ENCODE peak calls at places on chromosome 7, in six cellular contexts. N, R, P, B, J and S are unnamed samples.

GRCh38 chr7:123571684-123572083 is 14.1 kb upstream of the NDUFA5 start:
- DNase-seq in N (no peak), R (no peak), P (no peak), B (peak), J (no peak), S (no peak)

GRCh38 chr7:158487546-158488224 is 99.9 kb downstream of the PTPRN2 start:
- DNase-seq in N (no peak), R (no peak), P (no peak), B (no peak), J (no peak), S (no peak)

GRCh38 chr7:3404490-3404889 is 103.4 kb downstream of the SDK1 start:
- DNase-seq in N (no peak), R (no peak), P (no peak), B (peak), J (no peak), S (no peak)

GRCh38 chr7:88233828-88234227 is 14.0 kb upstream of the SRI start:
- DNase-seq in N (no peak), R (no peak), P (no peak), B (no peak), J (peak), S (no peak)

GRCh38 chr7:21923663-21924062 is 22.0 kb downstream of the CDCA7L start:
- DNase-seq in N (no peak), R (no peak), P (no peak), B (peak), J (no peak), S (no peak)

GRCh38 chr7:75639893-75640600 is 98.7 kb downstream of the HIP1 start:
- DNase-seq in N (no peak), R (no peak), P (no peak), B (no peak), J (no peak), S (no peak)

GRCh38 chr7:129118976-129119375 is 25.5 kb upstream of the TSPAN33 start:
- DNase-seq in N (no peak), R (no peak), P (no peak), B (no peak), J (no peak), S (no peak)

GRCh38 chr7:16357921-16358320 is 63.4 kb downstream of the CRPPA start:
- DNase-seq in N (no peak), R (no peak), P (no peak), B (no peak), J (no peak), S (no peak)

GRCh38 chr7:49660170-49660783 is 113.2 kb upstream of the VWC2 start:
- DNase-seq in N (no peak), R (no peak), P (no peak), B (no peak), J (no peak), S (no peak)

GRCh38 chr7:63024446-63024845 is 974.2 kb upstream of the ZNF722 start:
- DNase-seq in N (no peak), R (no peak), P (no peak), B (no peak), J (no peak), S (peak)

GRCh38 chr7:140003913-140004382 is 58.8 kb downstream of the PARP12 start:
- DNase-seq in N (peak), R (peak), P (no peak), B (peak), J (peak), S (no peak)

GRCh38 chr7:117279203-117279602 is 43.7 kb downstream of the WNT2 start:
- DNase-seq in N (no peak), R (no peak), P (no peak), B (no peak), J (no peak), S (no peak)

GRCh38 chr7:129434846-129435318 is 650 bp downstream of the STRIP2 start:
- DNase-seq in N (peak), R (peak), P (peak), B (peak), J (peak), S (no peak)

GRCh38 chr7:157502701-157503111 is 165.9 kb downstream of the DNAJB6 start:
- DNase-seq in N (peak), R (peak), P (no peak), B (no peak), J (no peak), S (peak)

GRCh38 chr7:155462163-155462735 is 4.3 kb downstream of the EN2 start:
- DNase-seq in N (no peak), R (peak), P (no peak), B (no peak), J (no peak), S (no peak)

GRCh38 chr7:82816272-82816671 is 346.4 kb downstream of the PCLO start:
- DNase-seq in N (no peak), R (no peak), P (no peak), B (no peak), J (no peak), S (no peak)
- TF ChIP-seq CTCF in N (no peak), R (no peak), P (no peak), B (no peak), J (no peak), S (no peak)

GRCh38 chr7:70193514-70193913 is 595.2 kb downstream of the AUTS2 start:
- DNase-seq in N (peak), R (no peak), P (no peak), B (peak), J (no peak), S (no peak)
- TF ChIP-seq CTCF in N (peak), R (no peak), P (peak), B (peak), J (no peak), S (peak)

GRCh38 chr7:732094-732541 is 5.0 kb upstream of the PRKAR1B start:
- DNase-seq in N (peak), R (no peak), P (peak), B (peak), J (peak), S (peak)
- TF ChIP-seq CTCF in N (peak), R (no peak), P (peak), B (no peak), J (peak), S (peak)

DNA sequence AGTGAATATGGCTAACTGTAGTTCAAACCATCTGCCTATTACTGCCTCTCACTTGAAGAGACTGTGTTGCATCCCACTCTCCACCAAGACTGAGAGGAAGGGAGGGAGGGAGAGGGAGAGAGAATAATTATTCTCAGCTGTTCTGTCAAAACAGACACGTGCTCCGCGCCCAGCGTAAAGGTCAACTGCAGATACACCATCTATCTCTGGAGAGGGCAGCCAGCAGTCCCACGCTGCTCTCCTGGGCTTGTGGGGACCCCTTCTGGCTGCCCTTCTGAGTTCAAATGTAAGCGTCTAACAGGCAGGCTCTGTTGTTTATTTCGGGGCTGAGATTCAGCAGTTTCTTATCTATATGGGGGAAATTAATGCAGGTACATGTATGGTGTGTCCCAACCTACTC is 625.5 kb upstream of the GALNT17 start:
- DNase-seq in N (no peak), R (no peak), P (no peak), B (no peak), J (peak), S (no peak)
- TF ChIP-seq CTCF in N (no peak), R (no peak), P (no peak), B (peak), J (peak), S (peak)